ENCODE peak calls at places on chromosomes 12 and 14, in five cellular contexts. One of them, this sample, is unnamed.

GRCh38 chr14:65206448-65207096 is 104.3 kb upstream of the MAX start:
- DNase-seq in IMR-90: peak
- DNase-seq in Peyer's patch: no peak
- DNase-seq in tibial nerve: no peak
- DNase-seq in endothelial cell of umbilical vein: no peak
- DNase-seq in this sample: peak

GRCh38 chr12:64221656-64222010 is 463 bp downstream of the KICS2 start:
- DNase-seq in tibial nerve: peak
- DNase-seq in IMR-90: peak
- DNase-seq in Peyer's patch: peak
- DNase-seq in endothelial cell of umbilical vein: peak
- DNase-seq in this sample: peak

GRCh38 chr14:35847636-35848035 is 21.5 kb downstream of the BRMS1L start:
- DNase-seq in tibial nerve: no peak
- DNase-seq in endothelial cell of umbilical vein: peak
- DNase-seq in Peyer's patch: no peak
- DNase-seq in IMR-90: no peak
- DNase-seq in this sample: no peak

GRCh38 chr14:41607119-41607785 is 576 bp downstream of the LRFN5 start:
- DNase-seq in endothelial cell of umbilical vein: no peak
- DNase-seq in IMR-90: no peak
- DNase-seq in Peyer's patch: no peak
- DNase-seq in tibial nerve: no peak
- DNase-seq in this sample: no peak

GRCh38 chr14:59309291-59309900 is 120.9 kb downstream of the DAAM1 start:
- DNase-seq in Peyer's patch: no peak
- DNase-seq in endothelial cell of umbilical vein: peak
- DNase-seq in IMR-90: no peak
- DNase-seq in tibial nerve: no peak
- DNase-seq in this sample: no peak

GRCh38 chr12:62656576-62657362 is 190.1 kb downstream of the MON2 start:
- DNase-seq in Peyer's patch: no peak
- DNase-seq in endothelial cell of umbilical vein: no peak
- DNase-seq in IMR-90: no peak
- DNase-seq in tibial nerve: no peak
- DNase-seq in this sample: no peak

GRCh38 chr14:21210023-21210422 is 54.2 kb upstream of the OR5AU1 start:
- DNase-seq in endothelial cell of umbilical vein: no peak
- DNase-seq in Peyer's patch: no peak
- DNase-seq in tibial nerve: no peak
- DNase-seq in IMR-90: no peak
- DNase-seq in this sample: no peak

GRCh38 chr14:73728106-73729014 is 14.2 kb upstream of the PNMA1 start:
- DNase-seq in endothelial cell of umbilical vein: peak
- DNase-seq in Peyer's patch: peak
- DNase-seq in tibial nerve: peak
- DNase-seq in IMR-90: peak
- DNase-seq in this sample: peak

GRCh38 chr14:49962616-49963015 is 69.7 kb downstream of the ARF6 start:
- DNase-seq in endothelial cell of umbilical vein: no peak
- DNase-seq in IMR-90: no peak
- DNase-seq in tibial nerve: no peak
- DNase-seq in Peyer's patch: no peak
- DNase-seq in this sample: peak

GRCh38 chr12:116293687-116294463 is 16.4 kb upstream of the MED13L start:
- DNase-seq in endothelial cell of umbilical vein: no peak
- DNase-seq in Peyer's patch: no peak
- DNase-seq in tibial nerve: no peak
- DNase-seq in IMR-90: no peak
- DNase-seq in this sample: no peak

DNA sequence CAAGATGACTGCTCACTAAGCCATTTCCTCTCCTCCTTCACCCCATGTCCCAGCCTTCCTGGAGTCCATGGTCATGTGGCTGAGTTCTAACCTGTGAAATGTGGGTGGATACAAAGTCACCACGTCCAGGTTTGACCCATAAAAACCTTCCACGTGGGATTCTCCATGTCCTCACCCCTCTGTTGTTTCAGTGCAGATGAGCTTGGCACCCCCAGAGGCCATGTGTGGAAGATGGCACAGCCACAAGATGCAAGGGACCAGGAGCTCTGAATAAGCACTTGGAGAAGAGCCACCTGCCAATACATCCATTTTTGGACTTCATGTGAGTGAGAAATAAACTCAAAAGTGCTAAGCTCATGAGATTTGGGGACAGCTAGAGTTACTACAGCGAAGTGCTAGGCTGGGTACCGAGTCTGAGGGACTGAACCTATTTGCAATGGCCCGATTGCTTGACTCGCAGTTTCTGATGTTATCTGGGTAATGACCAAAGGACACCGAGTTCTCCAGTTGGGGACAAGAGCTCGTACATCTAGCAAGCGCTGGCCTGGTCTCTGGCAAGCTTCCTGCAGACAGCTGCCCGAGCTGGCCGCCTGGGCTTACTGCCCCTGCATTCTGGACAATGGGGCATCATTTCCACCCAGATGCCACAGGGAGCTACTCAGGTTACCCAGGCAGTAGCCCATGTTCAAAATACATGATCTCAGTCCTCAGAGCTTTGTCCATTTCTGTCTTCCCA is 7.7 kb upstream of the SLC24A4 start:
- DNase-seq in endothelial cell of umbilical vein: no peak
- DNase-seq in tibial nerve: no peak
- DNase-seq in Peyer's patch: no peak
- DNase-seq in IMR-90: no peak
- DNase-seq in this sample: no peak
- TF ChIP-seq CTCF in endothelial cell of umbilical vein: no peak
- TF ChIP-seq CTCF in tibial nerve: no peak
- TF ChIP-seq CTCF in Peyer's patch: no peak
- TF ChIP-seq CTCF in IMR-90: no peak
- TF ChIP-seq CTCF in this sample: no peak

DNA sequence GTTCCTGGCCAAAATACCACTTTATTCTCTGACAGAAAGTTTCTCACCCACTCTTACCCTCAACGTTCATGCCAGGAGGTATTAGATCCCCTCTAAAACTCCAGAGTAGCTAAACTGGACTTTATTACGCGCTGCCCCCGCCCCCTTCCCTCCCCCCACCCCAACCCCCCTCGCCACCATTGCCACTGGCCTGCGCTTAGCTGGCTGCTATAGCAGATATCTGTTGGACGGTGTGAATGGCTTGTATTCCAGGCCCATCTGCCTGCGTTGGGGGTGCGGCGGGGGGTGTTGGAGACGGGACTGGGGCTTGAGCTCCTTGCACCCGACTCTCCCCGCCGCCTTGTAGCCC is 564 bp upstream of the THTPA start:
- DNase-seq in tibial nerve: no peak
- DNase-seq in Peyer's patch: no peak
- DNase-seq in endothelial cell of umbilical vein: no peak
- DNase-seq in IMR-90: no peak
- DNase-seq in this sample: no peak
- H3K27ac ChIP-seq in tibial nerve: peak
- H3K27ac ChIP-seq in Peyer's patch: peak
- H3K27ac ChIP-seq in endothelial cell of umbilical vein: peak
- H3K27ac ChIP-seq in IMR-90: no peak
- H3K27ac ChIP-seq in this sample: peak

DNA sequence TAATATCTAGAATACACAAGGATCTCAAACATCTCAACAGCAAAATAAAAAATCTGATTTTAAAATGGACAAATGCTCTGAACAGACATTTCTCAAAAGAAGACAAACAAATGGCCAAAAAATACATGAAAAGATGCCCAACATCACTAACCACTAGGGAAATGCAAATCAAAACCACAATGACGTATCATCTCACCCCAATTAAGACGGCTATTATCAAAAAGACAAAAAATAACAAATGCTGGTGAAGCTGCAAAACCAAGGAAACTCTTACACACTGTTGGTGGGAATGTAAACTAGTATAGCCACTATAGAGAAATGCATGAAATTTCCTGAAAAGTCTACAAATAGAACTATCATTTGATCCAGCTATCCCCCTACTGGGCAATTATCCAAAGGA is 145.1 kb downstream of the BTG1 start:
- DNase-seq in tibial nerve: no peak
- DNase-seq in Peyer's patch: no peak
- DNase-seq in IMR-90: no peak
- DNase-seq in endothelial cell of umbilical vein: no peak
- DNase-seq in this sample: no peak
- TF ChIP-seq CTCF in tibial nerve: no peak
- TF ChIP-seq CTCF in Peyer's patch: no peak
- TF ChIP-seq CTCF in IMR-90: no peak
- TF ChIP-seq CTCF in endothelial cell of umbilical vein: no peak
- TF ChIP-seq CTCF in this sample: no peak

DNA sequence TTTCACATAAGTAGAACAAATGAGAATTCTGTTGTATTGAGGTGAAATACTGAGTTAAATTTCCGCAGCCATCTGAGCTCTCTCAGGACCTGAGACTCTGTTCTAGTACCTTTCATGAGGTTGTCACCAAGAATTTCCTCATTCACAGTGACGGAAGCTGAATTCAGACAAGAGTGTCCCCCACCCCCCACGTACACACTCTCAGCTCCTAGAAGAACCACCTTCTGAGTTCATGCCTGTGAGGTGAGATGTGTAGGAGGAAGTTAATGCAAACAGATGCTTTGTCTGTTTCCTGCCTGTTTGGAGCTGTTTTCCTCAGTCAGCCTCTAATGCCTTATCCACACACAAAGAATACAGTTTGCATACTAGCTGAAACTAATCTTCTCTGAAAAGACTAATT is 18.2 kb downstream of the BICDL1 start:
- DNase-seq in Peyer's patch: no peak
- DNase-seq in tibial nerve: no peak
- DNase-seq in IMR-90: no peak
- DNase-seq in endothelial cell of umbilical vein: no peak
- DNase-seq in this sample: no peak
- H3K27ac ChIP-seq in Peyer's patch: peak
- H3K27ac ChIP-seq in tibial nerve: no peak
- H3K27ac ChIP-seq in IMR-90: no peak
- H3K27ac ChIP-seq in endothelial cell of umbilical vein: no peak
- H3K27ac ChIP-seq in this sample: no peak

GRCh38 chr12:1936406-1937320 is 18.2 kb upstream of the CACNA2D4 start:
- DNase-seq in tibial nerve: no peak
- DNase-seq in IMR-90: peak
- DNase-seq in Peyer's patch: peak
- DNase-seq in endothelial cell of umbilical vein: peak
- DNase-seq in this sample: no peak

GRCh38 chr12:1937481-1938224 is 19.2 kb upstream of the CACNA2D4 start:
- DNase-seq in tibial nerve: no peak
- DNase-seq in IMR-90: no peak
- DNase-seq in Peyer's patch: no peak
- DNase-seq in endothelial cell of umbilical vein: no peak
- DNase-seq in this sample: no peak

GRCh38 chr12:1939316-1939715 is 20.9 kb upstream of the CACNA2D4 start:
- DNase-seq in tibial nerve: no peak
- DNase-seq in endothelial cell of umbilical vein: no peak
- DNase-seq in Peyer's patch: no peak
- DNase-seq in IMR-90: no peak
- DNase-seq in this sample: no peak

GRCh38 chr12:1935700-1936378 is 17.4 kb upstream of the CACNA2D4 start:
- DNase-seq in Peyer's patch: no peak
- DNase-seq in tibial nerve: no peak
- DNase-seq in IMR-90: no peak
- DNase-seq in endothelial cell of umbilical vein: no peak
- DNase-seq in this sample: no peak

GRCh38 chr12:1939745-1940607 is 21.5 kb upstream of the CACNA2D4 start:
- DNase-seq in IMR-90: peak
- DNase-seq in endothelial cell of umbilical vein: peak
- DNase-seq in tibial nerve: peak
- DNase-seq in Peyer's patch: peak
- DNase-seq in this sample: peak
- TF ChIP-seq CTCF in IMR-90: peak
- TF ChIP-seq CTCF in endothelial cell of umbilical vein: peak
- TF ChIP-seq CTCF in tibial nerve: peak
- TF ChIP-seq CTCF in Peyer's patch: peak
- TF ChIP-seq CTCF in this sample: peak